ENCODE peak calls at places on chromosomes 1 and 21, in six cellular contexts. T is H1, G is mesendoderm, S is IMR-90, O is neuronal stem cell, E is mesenchymal stem cell. M is an unnamed sample. For H3K4me1, the result is how much of the 10 kb centered on the place peaks cover.

GRCh38 chr1:181601186-181601950 is 118.1 kb downstream of the CACNA1E start:
- DNase-seq in T (no peak), G (no peak), S (no peak), O (no peak), E (no peak), M (no peak)

GRCh38 chr1:116020668-116021272 is 44.5 kb downstream of the SLC22A15 start:
- DNase-seq in T (peak), G (peak), S (peak), O (peak), E (peak), M (peak)

GRCh38 chr1:219926363-219926998 is 1.9 kb downstream of the SLC30A10 start:
- DNase-seq in T (no peak), G (no peak), S (no peak), O (no peak), E (no peak), M (no peak)

GRCh38 chr1:200231787-200232222 is 178.0 kb downstream of the ZNF281 start:
- DNase-seq in T (no peak), G (no peak), S (peak), O (no peak), E (peak), M (no peak)

GRCh38 chr1:104768466-104768865 is 1018.8 kb downstream of the AMY1C start:
- DNase-seq in T (no peak), G (no peak), S (no peak), O (no peak), E (no peak), M (no peak)

GRCh38 chr1:212237651-212238050 is 47.6 kb upstream of the PPP2R5A start:
- DNase-seq in T (no peak), G (no peak), S (no peak), O (no peak), E (no peak), M (no peak)

GRCh38 chr1:54144366-54144765 is 8.4 kb downstream of the CDCP2 start:
- DNase-seq in T (no peak), G (no peak), S (no peak), O (no peak), E (no peak), M (no peak)

GRCh38 chr1:167627615-167627864 is 2.5 kb upstream of the RCSD1 start:
- DNase-seq in T (no peak), G (no peak), S (no peak), O (no peak), E (no peak), M (no peak)

GRCh38 chr1:147851149-147851548 is 51.4 kb upstream of the GJA8 start:
- DNase-seq in T (no peak), G (no peak), S (peak), O (no peak), E (no peak), M (no peak)

GRCh38 chr1:178518894-178519293 is 6.0 kb downstream of the TEX35 start:
- DNase-seq in T (no peak), G (no peak), S (no peak), O (no peak), E (no peak), M (no peak)

GRCh38 chr1:79738101-79738500 is 731.6 kb upstream of the ADGRL4 start:
- DNase-seq in T (no peak), G (no peak), S (no peak), O (no peak), E (no peak), M (no peak)

GRCh38 chr21:32768530-32768929 is 3.0 kb downstream of the PAXBP1 start:
- DNase-seq in T (no peak), G (no peak), S (peak), O (no peak), E (no peak), M (no peak)

GRCh38 chr1:170698711-170699275 is 34.9 kb downstream of the PRRX1 start:
- DNase-seq in T (no peak), G (peak), S (peak), O (peak), E (no peak), M (no peak)

GRCh38 chr1:10890391-10891073 is 94.1 kb upstream of the CASZ1 start:
- DNase-seq in T (no peak), G (no peak), S (no peak), O (no peak), E (no peak), M (no peak)

DNA sequence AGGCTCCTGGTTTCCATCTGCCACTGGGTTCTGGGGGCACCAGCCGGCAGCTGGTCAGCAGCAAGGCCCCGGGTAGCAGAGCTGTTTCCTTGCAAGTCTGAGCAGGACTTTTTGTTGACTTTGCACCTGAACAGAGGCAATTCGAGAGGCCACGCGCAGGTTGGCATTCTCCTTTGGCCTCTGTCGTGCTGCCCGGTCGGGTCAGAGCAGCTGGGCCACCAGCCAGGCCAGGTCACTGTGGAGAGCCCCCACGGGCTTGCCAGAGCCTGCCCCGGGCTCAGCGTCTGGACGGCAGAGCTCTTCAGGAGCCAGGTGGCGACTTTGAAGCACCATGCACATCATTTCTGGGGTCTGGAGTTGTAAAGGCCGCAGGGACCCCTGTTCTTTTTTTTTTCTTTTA is 28.4 kb upstream of the TMEM52 start:
- DNase-seq in T (no peak), G (no peak), S (no peak), O (no peak), E (no peak), M (no peak)
- H3K4me1 ChIP-seq in T (under half), G (under half), S (under half), O (under half), E (under half), M (under half)

GRCh38 chr1:109045595-109045994 is 3.7 kb upstream of the WDR47 start:
- DNase-seq in T (no peak), G (no peak), S (no peak), O (no peak), E (no peak), M (no peak)

GRCh38 chr1:109046671-109047070 is 4.8 kb upstream of the WDR47 start:
- DNase-seq in T (no peak), G (no peak), S (no peak), O (no peak), E (no peak), M (no peak)

GRCh38 chr1:109041614-109042473 is at the start of gene WDR47:
- DNase-seq in T (peak), G (peak), S (peak), O (peak), E (peak), M (peak)

DNA sequence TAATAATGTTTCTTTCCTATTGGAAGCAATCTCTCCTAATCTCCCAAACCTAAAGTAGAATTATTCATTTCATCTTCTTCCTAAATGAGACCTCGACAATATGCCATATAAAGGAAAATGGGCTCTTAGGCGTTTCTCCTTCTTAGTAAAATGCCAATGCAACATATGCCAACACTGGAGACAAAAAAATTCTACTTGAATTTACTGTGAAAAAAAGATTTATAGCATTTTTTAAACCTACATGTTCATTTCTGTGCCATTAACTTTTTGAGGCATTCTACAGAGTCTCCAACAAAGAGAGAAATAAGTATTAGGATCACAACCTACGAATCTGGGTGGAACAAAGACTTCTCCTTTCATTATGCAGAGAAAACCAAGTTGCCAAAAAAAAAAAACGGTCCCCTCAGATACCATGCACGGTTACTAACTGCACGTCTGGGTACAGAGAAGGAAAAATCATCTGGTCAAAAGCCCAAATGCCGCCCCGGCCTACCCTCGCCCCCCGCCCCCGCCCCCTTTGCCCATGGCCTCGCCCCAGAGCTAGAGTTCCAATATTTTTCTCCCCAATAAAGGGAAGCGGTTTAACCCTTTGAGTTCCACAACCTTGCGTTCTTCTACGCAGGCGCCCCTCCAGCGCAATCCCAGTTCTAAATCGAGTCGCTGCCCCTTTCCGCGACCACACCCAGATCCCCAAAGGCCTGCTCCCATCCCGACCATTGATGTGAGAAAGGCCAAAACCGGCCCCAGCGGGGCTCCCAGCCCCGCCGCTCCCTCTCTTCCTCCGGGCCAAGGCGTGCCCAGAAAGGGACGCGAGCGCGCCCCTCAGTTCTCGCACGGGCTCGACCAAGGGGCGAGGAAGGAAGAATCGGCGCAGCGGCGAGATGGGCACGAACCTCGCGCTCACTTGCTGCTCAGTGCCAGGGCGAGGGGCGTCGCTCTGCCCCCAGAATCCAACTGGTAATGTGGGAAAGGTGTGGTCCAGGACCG is 982 bp downstream of the WDR47 start:
- DNase-seq in T (no peak), G (peak), S (no peak), O (peak), E (peak), M (peak)
- H2BK15ac ChIP-seq in T (no peak), G (no peak), S (no peak), O (peak), E (no peak), M (no peak)

DNA sequence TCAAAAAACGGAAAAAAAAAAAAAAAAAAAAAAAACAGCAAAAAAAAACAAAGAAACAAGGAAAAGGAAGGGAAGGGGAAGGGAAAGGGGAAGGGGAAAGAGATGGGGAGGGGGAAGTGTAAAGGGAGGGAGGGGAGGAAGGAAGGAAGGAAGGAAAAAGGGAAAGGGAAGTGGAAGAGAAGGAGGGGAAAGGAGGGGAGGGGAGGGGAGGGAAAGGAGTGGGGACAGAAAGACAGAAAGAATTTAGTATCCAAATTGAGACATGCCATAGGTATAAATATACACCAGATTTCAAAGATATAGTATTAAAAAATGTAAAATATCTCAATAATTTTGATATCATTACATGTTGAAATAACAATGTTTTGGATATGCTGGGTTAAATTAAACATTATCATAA is 25.8 kb downstream of the ARID4B start:
- DNase-seq in T (no peak), G (no peak), S (no peak), O (no peak), E (no peak), M (no peak)
- H3K4me1 ChIP-seq in T (under half), G (under half), S (under half), O (under half), E (under half), M (under half)

GRCh38 chr1:76287917-76288316 is 213.4 kb downstream of the ST6GALNAC3 start:
- DNase-seq in T (no peak), G (no peak), S (no peak), O (no peak), E (no peak), M (no peak)

GRCh38 chr1:76288758-76289483 is 214.4 kb downstream of the ST6GALNAC3 start:
- DNase-seq in T (no peak), G (no peak), S (no peak), O (no peak), E (no peak), M (no peak)

GRCh38 chr1:76284842-76285241 is 210.3 kb downstream of the ST6GALNAC3 start:
- DNase-seq in T (no peak), G (peak), S (no peak), O (no peak), E (no peak), M (no peak)

GRCh38 chr1:76289692-76290091 is 215.1 kb downstream of the ST6GALNAC3 start:
- DNase-seq in T (no peak), G (peak), S (no peak), O (no peak), E (no peak), M (no peak)

DNA sequence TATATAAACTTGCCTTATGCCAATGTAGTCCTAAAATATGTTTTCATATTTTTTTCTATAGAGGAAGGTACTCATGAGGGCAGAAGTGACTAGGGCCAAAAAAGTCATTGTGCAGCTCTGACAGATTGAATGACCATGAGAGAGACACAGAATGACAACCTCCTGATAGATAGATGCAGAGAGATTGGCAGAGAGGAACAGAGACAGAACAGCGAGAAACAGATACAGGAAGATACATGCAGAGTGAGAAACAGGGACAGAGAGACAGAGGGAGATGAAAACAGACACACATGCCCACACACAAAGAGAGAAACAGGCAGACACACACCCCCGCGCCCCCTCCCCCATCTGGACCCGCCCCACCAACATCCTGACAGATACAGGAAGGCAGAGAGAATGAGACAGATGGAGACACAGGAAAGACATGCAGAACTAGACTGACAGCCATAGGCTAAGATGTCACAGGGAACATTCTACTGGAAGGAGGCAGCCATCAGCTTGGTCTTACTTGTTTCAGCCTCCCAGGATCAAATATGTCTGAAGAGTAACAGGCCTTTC is 211.1 kb downstream of the ST6GALNAC3 start:
- DNase-seq in T (no peak), G (no peak), S (no peak), O (no peak), E (no peak), M (no peak)
- H2BK15ac ChIP-seq in T (no peak), G (no peak), S (no peak), O (no peak), E (no peak), M (no peak)

DNA sequence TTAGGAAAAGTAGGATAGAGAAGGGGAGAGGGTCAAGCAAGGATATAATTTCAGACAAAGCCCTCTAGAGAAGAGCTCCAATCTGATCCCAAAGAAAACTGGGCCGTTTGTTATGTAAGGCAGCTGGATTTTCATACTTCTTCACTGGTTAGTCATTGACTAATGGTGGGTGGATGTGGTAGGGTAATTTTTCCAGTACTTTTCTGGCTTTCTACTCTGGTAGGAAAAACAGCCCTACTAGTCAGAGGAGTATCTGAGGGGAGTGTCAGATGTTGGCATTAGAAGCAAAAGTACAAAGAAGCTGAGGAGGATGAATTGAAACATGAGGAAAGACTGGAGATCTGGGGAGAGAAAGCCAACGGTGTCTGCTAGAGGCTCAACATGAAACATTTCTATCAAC is 145.3 kb downstream of the TNFSF18 start:
- DNase-seq in T (no peak), G (no peak), S (peak), O (no peak), E (peak), M (no peak)
- H3K4me1 ChIP-seq in T (under half), G (under half), S (under half), O (under half), E (under half), M (under half)

DNA sequence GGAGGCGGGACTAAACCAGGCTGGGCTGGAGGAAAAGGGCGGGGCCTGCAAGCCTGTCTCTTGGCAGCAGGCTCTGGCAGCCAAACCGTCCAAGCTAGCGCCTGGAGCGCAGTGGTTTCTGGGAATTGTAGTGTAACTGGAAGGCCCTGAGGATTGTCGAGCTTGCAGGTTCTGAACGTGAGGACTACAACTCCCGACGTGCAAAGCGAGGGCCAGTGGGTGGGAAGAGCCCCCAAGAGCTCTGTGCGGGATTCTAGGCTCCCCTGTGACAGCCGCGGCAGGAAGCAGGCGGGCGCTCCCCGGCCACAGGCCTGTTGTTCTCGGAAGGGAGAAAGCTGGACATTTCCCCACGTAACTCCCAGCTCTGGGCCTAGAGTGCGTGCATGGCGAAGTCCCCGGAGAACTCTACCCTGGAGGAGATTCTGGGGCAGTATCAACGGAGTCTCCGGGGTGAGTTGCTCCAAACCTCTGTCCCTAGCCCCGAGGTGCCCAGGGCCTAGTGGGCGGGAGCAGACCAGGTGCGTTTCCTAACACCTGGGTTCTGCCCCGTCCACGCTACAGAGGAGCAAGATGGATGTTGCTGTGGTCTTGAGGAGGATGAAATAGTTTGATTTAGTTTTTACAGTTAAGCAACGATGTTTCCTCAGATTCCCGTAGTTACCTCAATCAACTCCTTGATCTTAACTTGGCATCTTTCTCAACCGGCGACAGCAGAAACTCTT is at the start of gene SDCCAG8:
- DNase-seq in T (peak), G (peak), S (peak), O (peak), E (peak), M (peak)
- H2BK15ac ChIP-seq in T (no peak), G (no peak), S (peak), O (peak), E (peak), M (no peak)

DNA sequence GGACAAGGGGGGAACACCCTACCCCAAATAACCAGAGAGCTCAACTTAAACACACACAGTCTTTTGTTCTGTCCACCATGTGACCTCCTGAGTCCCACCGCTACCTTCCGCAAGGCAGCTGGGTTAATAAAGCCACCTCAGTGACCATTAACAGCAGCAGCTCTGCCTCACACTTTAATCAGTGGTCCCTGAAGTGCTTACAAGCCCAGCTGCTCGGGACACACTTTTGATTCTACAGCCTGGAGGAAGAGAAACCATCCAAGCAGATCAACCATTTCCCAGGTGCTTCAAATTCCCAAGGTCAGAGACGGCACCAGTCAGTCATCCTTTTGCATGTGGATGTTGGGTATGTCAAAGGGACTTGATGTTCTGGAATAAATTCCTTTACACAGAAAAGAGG is 70.1 kb downstream of the KCNJ15 start:
- DNase-seq in T (no peak), G (no peak), S (no peak), O (no peak), E (no peak), M (no peak)
- H3K4me1 ChIP-seq in T (under half), G (under half), S (under half), O (under half), E (under half), M (under half)

GRCh38 chr1:32265846-32266245 is 14.8 kb downstream of the LCK start:
- DNase-seq in T (no peak), G (no peak), S (no peak), O (no peak), E (no peak), M (no peak)
- H2BK15ac ChIP-seq in T (no peak), G (no peak), S (peak), O (no peak), E (no peak), M (no peak)

GRCh38 chr1:101051688-101052638 is 26.4 kb upstream of the DPH5 start:
- DNase-seq in T (no peak), G (no peak), S (no peak), O (no peak), E (no peak), M (no peak)

GRCh38 chr1:101059945-101060542 is 34.5 kb upstream of the DPH5 start:
- DNase-seq in T (no peak), G (no peak), S (no peak), O (no peak), E (no peak), M (no peak)

GRCh38 chr1:101050869-101051268 is 25.3 kb upstream of the DPH5 start:
- DNase-seq in T (no peak), G (no peak), S (no peak), O (no peak), E (no peak), M (no peak)

GRCh38 chr1:101060992-101061391 is 35.4 kb upstream of the DPH5 start:
- DNase-seq in T (no peak), G (no peak), S (no peak), O (no peak), E (no peak), M (no peak)

GRCh38 chr1:101055623-101056022 is 30.0 kb upstream of the DPH5 start:
- DNase-seq in T (no peak), G (no peak), S (no peak), O (no peak), E (no peak), M (no peak)
- H3K4me1 ChIP-seq in T (under half), G (under half), S (under half), O (under half), E (under half), M (under half)

GRCh38 chr21:40421121-40421520 is 425.8 kb downstream of the DSCAM start:
- DNase-seq in T (no peak), G (no peak), S (no peak), O (no peak), E (no peak), M (no peak)
- H2BK15ac ChIP-seq in T (no peak), G (no peak), S (no peak), O (no peak), E (no peak), M (no peak)

M was measured in H9.